ENCODE peak calls at places on chromosomes 7 and 10, in four cellular contexts. One of them, this sample, is unnamed. For H3K36me3 and H3K27me3, the result is how much of the 10 kb centered on the place peaks cover.

GRCh38 chr10:102418612-102419560 is at the start of gene PSD:
- DNase-seq in endothelial cell of umbilical vein: no peak
- DNase-seq in pancreas: no peak
- DNase-seq in IMR-90: no peak
- DNase-seq in this sample: no peak

GRCh38 chr10:131860806-131861440 is 39.9 kb upstream of the PPP2R2D start:
- DNase-seq in endothelial cell of umbilical vein: no peak
- DNase-seq in pancreas: no peak
- DNase-seq in IMR-90: no peak
- DNase-seq in this sample: no peak

GRCh38 chr7:77866791-77867190 is 68.2 kb downstream of the PHTF2 start:
- DNase-seq in endothelial cell of umbilical vein: peak
- DNase-seq in pancreas: no peak
- DNase-seq in IMR-90: peak
- DNase-seq in this sample: peak

GRCh38 chr10:128149267-128149666 is 23.0 kb upstream of the MKI67 start:
- DNase-seq in endothelial cell of umbilical vein: no peak
- DNase-seq in pancreas: no peak
- DNase-seq in IMR-90: no peak
- DNase-seq in this sample: no peak

GRCh38 chr7:22700559-22701002 is 26.4 kb upstream of the IL6 start:
- DNase-seq in endothelial cell of umbilical vein: peak
- DNase-seq in pancreas: no peak
- DNase-seq in IMR-90: peak
- DNase-seq in this sample: no peak

GRCh38 chr7:6530626-6531491 is 20.4 kb downstream of the GRID2IP start:
- DNase-seq in endothelial cell of umbilical vein: no peak
- DNase-seq in pancreas: no peak
- DNase-seq in IMR-90: no peak
- DNase-seq in this sample: no peak

GRCh38 chr7:156907656-156908055 is 14.7 kb upstream of the LMBR1 start:
- DNase-seq in endothelial cell of umbilical vein: no peak
- DNase-seq in pancreas: no peak
- DNase-seq in IMR-90: no peak
- DNase-seq in this sample: no peak

GRCh38 chr10:132575320-132576201 is 38.0 kb downstream of the INPP5A start:
- DNase-seq in endothelial cell of umbilical vein: peak
- DNase-seq in pancreas: no peak
- DNase-seq in IMR-90: peak
- DNase-seq in this sample: peak

GRCh38 chr10:88216976-88217375 is 353.6 kb downstream of the PTEN start:
- DNase-seq in endothelial cell of umbilical vein: no peak
- DNase-seq in pancreas: no peak
- DNase-seq in IMR-90: no peak
- DNase-seq in this sample: no peak

GRCh38 chr10:99125879-99126278 is 109.8 kb downstream of the HPSE2 start:
- DNase-seq in endothelial cell of umbilical vein: no peak
- DNase-seq in pancreas: no peak
- DNase-seq in IMR-90: no peak
- DNase-seq in this sample: no peak

GRCh38 chr7:141221007-141221612 is 147.2 kb downstream of the TMEM178B start:
- DNase-seq in endothelial cell of umbilical vein: no peak
- DNase-seq in pancreas: no peak
- DNase-seq in IMR-90: no peak
- DNase-seq in this sample: no peak

GRCh38 chr7:33062023-33062781 is at the start of gene NT5C3A:
- DNase-seq in endothelial cell of umbilical vein: peak
- DNase-seq in pancreas: no peak
- DNase-seq in IMR-90: no peak
- DNase-seq in this sample: no peak

GRCh38 chr7:154721086-154721485 is 281.8 kb downstream of the PAXIP1 start:
- DNase-seq in endothelial cell of umbilical vein: no peak
- DNase-seq in pancreas: no peak
- DNase-seq in IMR-90: no peak
- DNase-seq in this sample: no peak

GRCh38 chr10:11213156-11213555 is 195.5 kb downstream of the CELF2 start:
- DNase-seq in endothelial cell of umbilical vein: peak
- DNase-seq in pancreas: no peak
- DNase-seq in IMR-90: no peak
- DNase-seq in this sample: no peak

GRCh38 chr7:107995184-107996071 is 7.5 kb downstream of the LAMB1 start:
- DNase-seq in endothelial cell of umbilical vein: peak
- DNase-seq in pancreas: no peak
- DNase-seq in IMR-90: peak
- DNase-seq in this sample: peak

GRCh38 chr7:137996386-137996851 is 5.5 kb downstream of the CREB3L2 start:
- DNase-seq in endothelial cell of umbilical vein: peak
- DNase-seq in pancreas: no peak
- DNase-seq in IMR-90: peak
- DNase-seq in this sample: no peak

GRCh38 chr7:5420841-5421625 is 2.6 kb downstream of the TNRC18 start:
- DNase-seq in endothelial cell of umbilical vein: peak
- DNase-seq in pancreas: peak
- DNase-seq in IMR-90: no peak
- DNase-seq in this sample: no peak

GRCh38 chr10:59244871-59245270 is 68.4 kb downstream of the PHYHIPL start:
- DNase-seq in endothelial cell of umbilical vein: no peak
- DNase-seq in pancreas: no peak
- DNase-seq in IMR-90: no peak
- DNase-seq in this sample: no peak

GRCh38 chr10:68560201-68560915 is at the start of gene TET1:
- DNase-seq in endothelial cell of umbilical vein: no peak
- DNase-seq in pancreas: peak
- DNase-seq in IMR-90: peak
- DNase-seq in this sample: no peak

GRCh38 chr10:75043256-75044121 is 68.0 kb upstream of the SAMD8 start:
- DNase-seq in endothelial cell of umbilical vein: no peak
- DNase-seq in pancreas: no peak
- DNase-seq in IMR-90: no peak
- DNase-seq in this sample: no peak

GRCh38 chr7:55130554-55131198 is 111.9 kb downstream of the EGFR start:
- DNase-seq in endothelial cell of umbilical vein: no peak
- DNase-seq in pancreas: no peak
- DNase-seq in IMR-90: peak
- DNase-seq in this sample: peak

GRCh38 chr7:65832281-65832680 is 40.6 kb upstream of the VKORC1L1 start:
- DNase-seq in endothelial cell of umbilical vein: peak
- DNase-seq in pancreas: no peak
- DNase-seq in IMR-90: peak
- DNase-seq in this sample: peak

GRCh38 chr7:42244828-42245227 is 7.8 kb upstream of the GLI3 start:
- DNase-seq in endothelial cell of umbilical vein: peak
- DNase-seq in pancreas: no peak
- DNase-seq in IMR-90: peak
- DNase-seq in this sample: peak

GRCh38 chr10:475709-476457 is 213.6 kb downstream of the DIP2C start:
- DNase-seq in endothelial cell of umbilical vein: no peak
- DNase-seq in pancreas: no peak
- DNase-seq in IMR-90: no peak
- DNase-seq in this sample: no peak

GRCh38 chr7:130814753-130815152 is 80.7 kb upstream of the KLF14 start:
- DNase-seq in endothelial cell of umbilical vein: peak
- DNase-seq in pancreas: no peak
- DNase-seq in IMR-90: peak
- DNase-seq in this sample: peak

GRCh38 chr7:151426486-151426905 is 13.4 kb downstream of the CRYGN start:
- DNase-seq in endothelial cell of umbilical vein: peak
- DNase-seq in pancreas: no peak
- DNase-seq in IMR-90: peak
- DNase-seq in this sample: no peak

GRCh38 chr7:22781230-22781711 is 41.4 kb downstream of the TOMM7 start:
- DNase-seq in endothelial cell of umbilical vein: no peak
- DNase-seq in pancreas: no peak
- DNase-seq in IMR-90: peak
- DNase-seq in this sample: peak

GRCh38 chr7:70498232-70498631 is 633.7 kb upstream of the GALNT17 start:
- DNase-seq in endothelial cell of umbilical vein: no peak
- DNase-seq in pancreas: no peak
- DNase-seq in IMR-90: no peak
- DNase-seq in this sample: peak

GRCh38 chr10:22442063-22442462 is 96.8 kb downstream of the SPAG6 start:
- DNase-seq in endothelial cell of umbilical vein: no peak
- DNase-seq in pancreas: no peak
- DNase-seq in IMR-90: no peak
- DNase-seq in this sample: no peak

GRCh38 chr7:117208257-117208656 is 114.6 kb downstream of the WNT2 start:
- DNase-seq in endothelial cell of umbilical vein: no peak
- DNase-seq in pancreas: no peak
- DNase-seq in IMR-90: no peak
- DNase-seq in this sample: no peak

GRCh38 chr10:97163141-97163540 is 22.6 kb downstream of the SLIT1 start:
- DNase-seq in endothelial cell of umbilical vein: no peak
- DNase-seq in pancreas: no peak
- DNase-seq in IMR-90: no peak
- DNase-seq in this sample: no peak

GRCh38 chr10:9951481-9952257 is 1066.0 kb upstream of the CELF2 start:
- DNase-seq in endothelial cell of umbilical vein: no peak
- DNase-seq in pancreas: no peak
- DNase-seq in IMR-90: peak
- DNase-seq in this sample: no peak

GRCh38 chr10:78634835-78635234 is 433.9 kb upstream of the ZMIZ1 start:
- DNase-seq in endothelial cell of umbilical vein: no peak
- DNase-seq in pancreas: no peak
- DNase-seq in IMR-90: peak
- DNase-seq in this sample: no peak

GRCh38 chr7:137742051-137742450 is 104.7 kb downstream of the DGKI start:
- DNase-seq in endothelial cell of umbilical vein: no peak
- DNase-seq in pancreas: no peak
- DNase-seq in IMR-90: no peak
- DNase-seq in this sample: no peak

GRCh38 chr7:42292991-42293521 is 56.0 kb upstream of the GLI3 start:
- DNase-seq in endothelial cell of umbilical vein: no peak
- DNase-seq in pancreas: peak
- DNase-seq in IMR-90: no peak
- DNase-seq in this sample: peak

GRCh38 chr10:132383026-132383565 is 13.9 kb upstream of the PWWP2B start:
- DNase-seq in endothelial cell of umbilical vein: no peak
- DNase-seq in pancreas: no peak
- DNase-seq in IMR-90: no peak
- DNase-seq in this sample: no peak

GRCh38 chr7:34425631-34426384 is 232.2 kb upstream of the NPSR1 start:
- DNase-seq in endothelial cell of umbilical vein: no peak
- DNase-seq in pancreas: no peak
- DNase-seq in IMR-90: no peak
- DNase-seq in this sample: peak

GRCh38 chr7:130276796-130277762 is 10.4 kb downstream of the CPA2 start:
- DNase-seq in endothelial cell of umbilical vein: no peak
- DNase-seq in pancreas: peak
- DNase-seq in IMR-90: peak
- DNase-seq in this sample: peak

GRCh38 chr10:74750848-74751274 is 75.5 kb upstream of the KAT6B start:
- DNase-seq in endothelial cell of umbilical vein: no peak
- DNase-seq in pancreas: no peak
- DNase-seq in IMR-90: no peak
- DNase-seq in this sample: no peak

GRCh38 chr10:119516381-119517234 is 25.9 kb downstream of the RGS10 start:
- DNase-seq in endothelial cell of umbilical vein: no peak
- DNase-seq in pancreas: no peak
- DNase-seq in IMR-90: no peak
- DNase-seq in this sample: no peak
- TF ChIP-seq CTCF in endothelial cell of umbilical vein: no peak
- TF ChIP-seq CTCF in pancreas: no peak
- TF ChIP-seq CTCF in IMR-90: no peak
- TF ChIP-seq CTCF in this sample: no peak

DNA sequence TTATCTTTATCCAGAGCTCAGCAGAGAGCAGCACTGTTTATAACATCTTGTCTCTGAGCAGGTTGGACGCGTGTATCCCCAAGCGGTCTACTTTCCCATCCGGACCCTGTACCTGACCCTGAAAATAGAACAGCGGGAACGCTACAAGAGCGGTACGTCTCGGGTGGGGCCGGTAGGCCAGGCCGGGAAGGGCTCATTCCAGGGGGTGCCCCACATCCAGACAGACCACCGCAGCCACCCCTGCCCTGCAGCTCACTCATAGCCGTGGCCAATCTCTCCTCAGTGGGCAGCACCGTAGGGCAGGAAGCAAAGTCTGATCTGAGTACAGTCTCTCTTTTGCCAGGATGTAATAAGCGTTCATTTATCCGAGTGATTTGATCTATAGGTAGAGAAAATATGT is 113.7 kb downstream of the TRRAP start:
- DNase-seq in endothelial cell of umbilical vein: no peak
- DNase-seq in pancreas: no peak
- DNase-seq in IMR-90: no peak
- DNase-seq in this sample: no peak
- H3K36me3 ChIP-seq in endothelial cell of umbilical vein: under half
- H3K36me3 ChIP-seq in pancreas: under half
- H3K36me3 ChIP-seq in IMR-90: half or more
- H3K36me3 ChIP-seq in this sample: under half

GRCh38 chr7:30697716-30698460 is 15.6 kb upstream of the CRHR2 start:
- DNase-seq in endothelial cell of umbilical vein: no peak
- DNase-seq in pancreas: no peak
- DNase-seq in IMR-90: no peak
- DNase-seq in this sample: no peak
- H3K27me3 ChIP-seq in endothelial cell of umbilical vein: under half
- H3K27me3 ChIP-seq in pancreas: under half
- H3K27me3 ChIP-seq in IMR-90: half or more
- H3K27me3 ChIP-seq in this sample: under half

DNA sequence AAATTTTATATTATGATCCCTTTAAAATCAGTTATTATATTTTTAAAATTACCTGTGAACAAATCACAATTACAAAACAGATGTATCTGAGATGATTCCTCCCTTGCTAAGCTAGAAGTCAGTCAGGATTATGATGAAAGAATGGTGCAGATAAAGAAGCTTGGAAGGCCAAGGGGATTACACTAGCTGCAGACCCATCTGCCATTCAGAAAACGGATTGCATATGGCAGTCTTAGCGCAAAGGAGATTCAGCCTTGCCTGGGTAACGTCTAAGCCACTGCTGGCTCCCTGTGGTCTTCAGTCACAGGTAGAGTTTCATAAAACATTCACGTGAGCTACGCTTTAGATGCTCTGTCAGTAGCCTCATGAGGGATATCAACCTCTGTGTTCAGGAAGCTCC is 222.2 kb downstream of the POU6F2 start:
- DNase-seq in endothelial cell of umbilical vein: no peak
- DNase-seq in pancreas: no peak
- DNase-seq in IMR-90: no peak
- DNase-seq in this sample: no peak
- TF ChIP-seq CTCF in endothelial cell of umbilical vein: no peak
- TF ChIP-seq CTCF in pancreas: no peak
- TF ChIP-seq CTCF in IMR-90: no peak
- TF ChIP-seq CTCF in this sample: no peak

GRCh38 chr10:29815572-29815971 is 180.8 kb upstream of the SVIL start:
- DNase-seq in endothelial cell of umbilical vein: no peak
- DNase-seq in pancreas: no peak
- DNase-seq in IMR-90: no peak
- DNase-seq in this sample: no peak
- H3K36me3 ChIP-seq in endothelial cell of umbilical vein: under half
- H3K36me3 ChIP-seq in pancreas: under half
- H3K36me3 ChIP-seq in IMR-90: under half
- H3K36me3 ChIP-seq in this sample: under half

This sample was measured in bronchial epithelial cell.